ENCODE peak calls at places on chromosomes 3 and 15, in eight cellular contexts. C, V, H, M, G, R, X and D are unnamed samples.

GRCh38 chr15:99447497-99448371 is 118.0 kb upstream of the MEF2A start:
- DNase-seq in C (no peak), M (peak), X (peak), G (no peak), V (no peak), H (peak), R (no peak), D (no peak)

GRCh38 chr3:192564611-192565010 is 162.7 kb downstream of the FGF12 start:
- DNase-seq in X (peak), R (no peak), V (no peak), C (peak), M (no peak), H (no peak), G (no peak), D (no peak)

GRCh38 chr15:26971303-26972018 is 480 bp downstream of the GABRG3 start:
- DNase-seq in R (no peak), C (no peak), G (no peak), X (no peak), M (peak), H (peak), V (peak), D (no peak)

GRCh38 chr3:63687569-63688233 is 35.2 kb downstream of the SNTN start:
- DNase-seq in C (no peak), H (no peak), V (no peak), G (no peak), M (no peak), X (no peak), R (no peak), D (no peak)

GRCh38 chr15:41827290-41827879 is 507 bp upstream of the JMJD7 start:
- DNase-seq in V (no peak), G (no peak), C (no peak), R (no peak), H (peak), X (no peak), M (peak), D (no peak)

GRCh38 chr3:186273586-186273985 is 88.4 kb downstream of the DGKG start:
- DNase-seq in H (no peak), C (no peak), R (no peak), X (no peak), G (no peak), M (no peak), V (no peak), D (no peak)

GRCh38 chr15:62164500-62165028 is 521 bp downstream of the C2CD4B start:
- DNase-seq in H (peak), M (peak), R (no peak), X (peak), V (peak), C (no peak), G (no peak), D (no peak)

GRCh38 chr3:58464875-58465274 is 27.0 kb upstream of the KCTD6 start:
- DNase-seq in M (no peak), C (no peak), G (no peak), V (no peak), X (no peak), H (no peak), R (no peak), D (no peak)

GRCh38 chr15:57205999-57206398 is 170.3 kb upstream of the CGNL1 start:
- DNase-seq in C (no peak), H (no peak), V (no peak), R (no peak), M (no peak), G (no peak), X (no peak), D (no peak)

GRCh38 chr15:64692166-64692565 is 83.2 kb downstream of the RBPMS2 start:
- DNase-seq in G (no peak), R (peak), H (no peak), V (no peak), C (no peak), X (no peak), M (no peak), D (no peak)

DNA sequence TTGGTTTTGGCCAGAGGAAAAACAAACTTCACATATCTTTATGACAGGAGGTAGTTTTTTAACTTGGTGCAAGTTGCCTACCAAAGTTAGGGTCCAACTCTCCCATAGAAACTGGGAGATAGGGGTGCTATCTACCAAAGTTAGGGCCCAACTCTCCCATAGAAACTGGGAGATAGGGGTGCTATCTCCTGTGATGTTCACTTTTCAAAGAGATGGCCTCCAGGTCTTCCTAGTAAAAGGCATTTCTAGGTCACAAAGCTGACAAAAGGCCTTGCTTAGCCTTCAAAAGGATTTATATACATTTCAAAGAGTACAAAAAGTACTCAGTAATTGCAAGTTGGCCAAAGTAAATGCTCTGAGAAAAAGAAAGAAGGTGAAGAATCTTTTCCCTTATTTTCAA is 27.1 kb downstream of the IL1RAP start:
- DNase-seq in C (no peak), X (no peak), V (no peak), R (no peak), H (no peak), G (no peak), M (no peak), D (no peak)
- TF ChIP-seq CTCF in C (no peak), X (no peak), V (no peak), R (no peak), H (no peak), G (no peak), M (no peak), D (no peak)

GRCh38 chr3:195855471-195856409 is 44.0 kb upstream of the MUC4 start:
- DNase-seq in X (no peak), H (no peak), G (no peak), M (no peak), R (no peak), V (no peak), C (no peak), D (no peak)
- TF ChIP-seq CTCF in X (no peak), H (no peak), G (no peak), M (peak), R (no peak), V (no peak), C (no peak), D (no peak)

DNA sequence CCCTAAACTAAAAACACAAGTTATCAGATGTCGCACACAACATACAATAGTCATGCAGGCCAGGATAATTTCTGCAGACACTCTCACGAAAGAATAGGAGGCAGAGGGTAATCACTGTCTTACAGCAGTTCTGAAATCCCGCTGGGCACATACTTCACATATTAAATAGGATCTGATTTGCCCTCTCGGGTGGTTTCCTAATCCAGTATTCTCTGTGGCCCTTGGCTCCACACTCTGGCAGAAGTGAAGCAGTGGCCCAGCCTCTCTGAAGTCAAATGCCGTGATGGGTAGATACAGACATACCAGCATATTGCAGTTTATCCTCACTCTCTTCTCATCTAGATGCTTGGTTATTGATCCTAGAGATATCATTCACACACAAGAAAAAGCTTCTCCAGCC is 19.0 kb downstream of the GADL1 start:
- DNase-seq in C (no peak), X (no peak), H (no peak), G (no peak), V (no peak), R (no peak), M (no peak), D (no peak)
- TF ChIP-seq CTCF in C (no peak), X (no peak), H (no peak), G (no peak), V (no peak), R (no peak), M (no peak), D (no peak)

DNA sequence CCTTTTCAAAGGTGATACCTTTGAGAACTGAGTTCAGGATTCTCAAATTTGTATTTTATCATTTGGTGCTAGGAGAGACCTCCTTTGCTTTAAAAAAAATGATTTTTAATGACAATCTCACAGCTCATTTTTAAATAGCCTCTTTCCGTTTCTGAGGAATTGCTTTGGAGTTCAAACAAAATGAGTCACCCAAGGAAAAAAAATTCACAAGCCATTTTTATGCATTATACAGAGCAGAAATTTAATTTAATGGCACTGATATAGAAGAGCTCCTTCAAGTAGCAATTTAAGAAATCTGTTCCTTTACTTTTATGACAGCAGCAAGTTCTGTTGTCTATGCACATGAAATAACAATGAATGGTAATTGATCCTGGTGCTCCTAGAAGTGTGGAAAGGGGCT is 337.9 kb upstream of the KCNMB2 start:
- DNase-seq in V (no peak), X (peak), G (no peak), C (peak), R (no peak), M (no peak), H (no peak), D (no peak)
- TF ChIP-seq CTCF in V (no peak), X (no peak), G (no peak), C (no peak), R (no peak), M (no peak), H (no peak), D (no peak)

DNA sequence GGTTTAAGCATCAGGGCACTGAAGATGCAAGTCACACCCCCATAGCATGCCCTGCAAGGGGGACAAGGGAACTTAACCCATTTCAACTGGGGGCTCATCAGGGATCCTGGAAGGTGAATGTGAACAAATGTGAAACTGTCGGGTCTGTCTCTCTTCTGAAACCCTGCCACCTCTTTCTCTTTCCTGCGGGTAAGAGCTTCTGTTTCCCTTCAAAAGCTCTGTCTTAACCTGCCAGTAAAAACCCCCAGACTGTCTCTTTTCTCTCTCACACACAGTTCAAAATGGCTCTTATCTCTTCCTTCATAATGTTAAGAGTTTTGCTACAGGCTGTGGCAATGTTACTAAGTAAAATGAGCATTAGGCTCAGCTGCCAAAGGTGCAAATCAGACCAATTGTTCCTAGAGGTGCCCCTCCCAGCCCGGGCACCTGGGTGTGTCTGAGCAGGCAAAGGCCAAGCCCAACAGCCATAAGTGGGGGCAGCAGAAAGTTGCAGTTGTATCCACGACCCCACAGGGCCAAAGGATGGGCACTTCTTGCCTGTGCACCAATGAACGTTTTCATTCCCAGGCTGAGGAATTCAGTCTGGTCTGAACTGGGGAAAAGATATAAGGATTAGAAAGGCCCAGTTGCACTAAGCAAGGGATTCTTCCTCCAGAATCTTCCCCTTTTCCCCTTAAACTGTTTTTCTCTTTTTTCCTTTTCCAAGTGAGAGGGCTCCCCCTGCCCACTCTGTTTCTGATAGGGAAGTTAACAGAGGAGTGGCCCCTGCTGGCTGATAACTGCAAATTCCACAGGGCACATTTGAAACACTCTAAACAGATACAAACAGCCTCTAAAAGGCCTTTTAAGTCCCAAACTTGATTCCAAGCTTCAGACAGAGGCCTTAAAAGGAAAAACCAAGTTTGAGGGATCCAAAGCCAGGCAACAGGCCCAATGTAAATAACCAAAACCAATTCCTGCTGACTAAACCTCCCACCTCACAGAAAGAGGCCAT is 113.8 kb upstream of the EPHA6 start:
- DNase-seq in H (peak), R (no peak), V (no peak), X (no peak), G (no peak), M (peak), C (no peak), D (no peak)
- TF ChIP-seq CTCF in H (peak), R (no peak), V (peak), X (no peak), G (no peak), M (peak), C (no peak), D (no peak)

GRCh38 chr3:52879090-52879489 is 18.3 kb downstream of the STIMATE start:
- DNase-seq in R (no peak), G (no peak), C (no peak), M (peak), X (no peak), V (no peak), H (no peak), D (no peak)
- TF ChIP-seq CTCF in R (peak), G (no peak), C (no peak), M (peak), X (no peak), V (no peak), H (no peak), D (peak)

GRCh38 chr3:195267096-195267495 is 3.9 kb downstream of the XXYLT1 start:
- DNase-seq in C (no peak), H (no peak), X (no peak), G (no peak), V (no peak), R (no peak), M (no peak), D (no peak)
- TF ChIP-seq CTCF in C (no peak), H (no peak), X (no peak), G (no peak), V (no peak), R (no peak), M (no peak), D (no peak)